ENCODE peak calls at places on chromosome 14, in ten cellular contexts. W, A, P, N, H, O, V, I, B and F are unnamed samples.

GRCh38 chr14:100677925-100678765 is 48.5 kb upstream of the DLK1 start:
- DNase-seq in H (no peak), V (no peak), N (no peak), B (no peak), P (peak; percentile 85), W (peak; percentile 52), A (peak; percentile 53), O (no peak), I (peak; percentile 79), F (no peak)

GRCh38 chr14:69625299-69626131 is 14.1 kb downstream of the SUSD6 start:
- DNase-seq in B (no peak), H (peak; percentile 52), P (peak; percentile 72), N (no peak), O (peak; percentile 89), I (peak; percentile 69), A (no peak), V (peak; percentile 70), W (peak; percentile 66), F (no peak)

GRCh38 chr14:56754966-56755365 is 55.3 kb downstream of the OTX2 start:
- DNase-seq in V (no peak), H (no peak), B (no peak), W (no peak), A (no peak), P (no peak), O (no peak), I (no peak), N (no peak), F (no peak)

GRCh38 chr14:32933943-32934890 is 4.5 kb upstream of the NPAS3 start:
- DNase-seq in W (no peak), P (no peak), I (no peak), V (no peak), N (peak; percentile 21), O (no peak), B (peak; percentile 56), H (no peak), A (no peak), F (no peak)

GRCh38 chr14:77625360-77625759 is 8.9 kb upstream of the SPTLC2 start:
- DNase-seq in P (no peak), O (no peak), B (no peak), I (no peak), W (no peak), H (no peak), V (no peak), A (no peak), N (no peak), F (no peak)

GRCh38 chr14:27739657-27740156 is 1026.9 kb upstream of the FOXG1 start:
- DNase-seq in O (no peak), W (no peak), A (no peak), I (no peak), N (no peak), B (no peak), V (no peak), P (no peak), H (no peak), F (no peak)

GRCh38 chr14:31877333-31877798 is 199.7 kb upstream of the ARHGAP5 start:
- DNase-seq in B (no peak), O (no peak), W (peak; percentile 38), A (no peak), V (no peak), N (no peak), I (peak; percentile 13), P (no peak), H (no peak), F (no peak)

GRCh38 chr14:96287856-96288255 is 31.8 kb downstream of the BDKRB1 start:
- DNase-seq in W (no peak), B (no peak), O (no peak), A (no peak), H (no peak), P (no peak), V (no peak), N (no peak), I (no peak), F (no peak)

GRCh38 chr14:51028851-51029754 is 65.8 kb downstream of the TRIM9 start:
- DNase-seq in B (no peak), A (no peak), N (no peak), H (no peak), P (no peak), I (no peak), W (peak; percentile 12), V (no peak), O (no peak), F (no peak)

GRCh38 chr14:93033983-93034670 is 81.6 kb downstream of the ITPK1 start:
- DNase-seq in A (no peak), P (no peak), V (peak; percentile 63), N (peak; percentile 47), W (no peak), O (no peak), B (no peak), I (no peak), H (no peak), F (no peak)

GRCh38 chr14:34368115-34368970 is 93.7 kb downstream of the SPTSSA start:
- DNase-seq in W (peak; percentile 10), B (no peak), H (no peak), O (no peak), A (peak; percentile 46), I (no peak), V (no peak), P (no peak), N (no peak), F (no peak)

GRCh38 chr14:104143521-104144452 is 5.4 kb downstream of the KIF26A start:
- DNase-seq in H (no peak), P (no peak), V (peak; percentile 8), B (peak; percentile 10), O (no peak), W (no peak), I (no peak), A (no peak), N (no peak), F (no peak)

GRCh38 chr14:67919259-67919658 is 99.7 kb downstream of the RAD51B start:
- DNase-seq in H (no peak), W (peak; percentile 21), A (no peak), N (no peak), V (no peak), P (no peak), B (no peak), I (no peak), O (no peak), F (no peak)

GRCh38 chr14:64038857-64039542 is 186.2 kb downstream of the SYNE2 start:
- DNase-seq in I (no peak), B (no peak), H (no peak), N (no peak), P (no peak), V (no peak), A (no peak), O (no peak), W (peak; percentile 12), F (no peak)